ENCODE peak calls at places on chromosomes 6 and 20, in four cellular contexts. V is dorsolateral prefrontal cortex, J is AG09309, O is NCI-H69. D is an unnamed sample.

GRCh38 chr20:12911372-12911771 is 97.4 kb upstream of the SPTLC3 start:
- DNase-seq in J (no peak), O (no peak), V (no peak), D (no peak)

GRCh38 chr6:16736856-16737255 is 24.4 kb downstream of the ATXN1 start:
- DNase-seq in J (no peak), O (peak), V (no peak), D (no peak)

GRCh38 chr20:37823276-37823980 is 79.5 kb upstream of the VSTM2L start:
- DNase-seq in O (no peak), J (no peak), V (no peak), D (no peak)

GRCh38 chr20:58361549-58361948 is 27.5 kb upstream of the VAPB start:
- DNase-seq in V (no peak), J (peak), O (peak), D (no peak)

GRCh38 chr6:143962644-143962929 is 45.5 kb downstream of the PLAGL1 start:
- DNase-seq in J (peak), V (no peak), O (peak), D (no peak)

GRCh38 chr20:63540417-63541186 is 3.4 kb upstream of the PTK6 start:
- DNase-seq in V (no peak), J (no peak), O (no peak), D (peak)

GRCh38 chr6:127776320-127776719 is 124.5 kb downstream of the THEMIS start:
- DNase-seq in J (no peak), V (no peak), O (peak), D (no peak)

GRCh38 chr20:57203204-57203603 is 63.2 kb downstream of the BMP7 start:
- DNase-seq in O (no peak), V (no peak), J (no peak), D (no peak)

GRCh38 chr20:34925981-34926380 is 29.6 kb downstream of the GSS start:
- DNase-seq in J (no peak), O (no peak), V (no peak), D (no peak)

GRCh38 chr6:156776470-156776840 is 723 bp upstream of the ARID1B start:
- DNase-seq in J (no peak), O (peak), V (no peak), D (no peak)

D was measured in head of caudate nucleus.